ENCODE peak calls at places on chromosomes 11 and 22, in four cellular contexts. J is HCT116, Z is IMR-90, P is neuronal stem cell. R is an unnamed sample.
A peak's percentile ranks its signal among the peaks of the same experiment; 100 is the strongest.

GRCh38 chr11:110289472-110289871 is 6.9 kb downstream of the RDX start:
- DNase-seq in J (no peak), Z (no peak), P (no peak), R (no peak)

GRCh38 chr22:45262931-45263789 is 21.6 kb upstream of the UPK3A start:
- DNase-seq in J (no peak), Z (no peak), P (no peak), R (no peak)

GRCh38 chr22:39431821-39432251 is 25.0 kb upstream of the MGAT3 start:
- DNase-seq in J (no peak), Z (peak; percentile 34), P (no peak), R (no peak)

GRCh38 chr22:41341990-41342389 is 39.8 kb upstream of the TEF start:
- DNase-seq in J (no peak), Z (peak; percentile 36), P (no peak), R (no peak)

GRCh38 chr22:36727927-36728488 is 24.5 kb upstream of the CACNG2 start:
- DNase-seq in J (no peak), Z (no peak), P (no peak), R (no peak)

GRCh38 chr11:76270387-76270786 is 64.1 kb upstream of the WNT11 start:
- DNase-seq in J (no peak), Z (no peak), P (no peak), R (no peak)

GRCh38 chr22:36809351-36809750 is 7.5 kb downstream of the PVALB start:
- DNase-seq in J (no peak), Z (no peak), P (no peak), R (no peak)

GRCh38 chr22:20028855-20029549 is 8.1 kb downstream of the TANGO2 start:
- DNase-seq in J (no peak), Z (no peak), P (no peak), R (no peak)

GRCh38 chr11:21928834-21929233 is 264.1 kb upstream of the ANO5 start:
- DNase-seq in J (no peak), Z (no peak), P (no peak), R (no peak)

GRCh38 chr11:121350314-121351046 is 57.9 kb downstream of the SC5D start:
- DNase-seq in J (no peak), Z (no peak), P (no peak), R (no peak)

GRCh38 chr11:128694618-128695481 is 978 bp downstream of the FLI1 start:
- DNase-seq in J (no peak), Z (no peak), P (no peak), R (no peak)

GRCh38 chr22:38239101-38239761 is 33.6 kb downstream of the TMEM184B start:
- DNase-seq in J (no peak), Z (peak; percentile 98), P (no peak), R (no peak)

GRCh38 chr22:37485006-37485713 is 1.0 kb downstream of the MFNG start:
- DNase-seq in J (no peak), Z (no peak), P (no peak), R (no peak)

GRCh38 chr11:133052537-133052936 is 479.8 kb downstream of the OPCML start:
- DNase-seq in J (no peak), Z (no peak), P (no peak), R (no peak)

GRCh38 chr11:80668039-80668438 is 1227.2 kb upstream of the TENM4 start:
- DNase-seq in J (no peak), Z (no peak), P (no peak), R (no peak)

GRCh38 chr22:47575291-47575690 is 812.8 kb downstream of the TBC1D22A start:
- DNase-seq in J (no peak), Z (no peak), P (no peak), R (no peak)
- H3K9ac ChIP-seq in J (no peak overlapping the region), Z (no peak overlapping the region), P (no peak overlapping the region), R (no peak overlapping the region)

DNA sequence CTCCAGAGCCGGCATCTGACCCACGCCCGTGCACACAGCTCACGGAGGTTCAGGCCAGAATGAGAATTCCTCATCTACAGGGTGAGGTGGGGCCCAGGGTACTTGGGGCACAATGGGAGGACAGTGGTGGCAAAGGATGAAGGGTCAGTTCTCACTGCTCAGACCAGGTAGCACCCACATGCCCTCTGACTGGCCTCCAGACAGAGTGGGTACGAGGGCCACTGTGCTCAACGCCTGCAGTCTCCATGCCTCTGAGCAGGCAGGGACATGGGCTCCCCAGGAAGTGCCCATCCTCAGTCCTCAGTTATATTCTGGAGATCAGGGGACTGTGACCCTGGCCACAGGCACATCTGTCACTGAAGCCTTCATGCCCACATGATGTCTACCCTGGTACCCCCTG is 13.0 kb upstream of the CDC42BPG start:
- DNase-seq in J (no peak), Z (no peak), P (no peak), R (no peak)
- H3K4me1 ChIP-seq in J (peaks cover 48% of the 10 kb centered on the region), Z (peaks cover 29% of the 10 kb centered on the region), P (peaks cover 5% of the 10 kb centered on the region), R (peaks cover 33% of the 10 kb centered on the region)

DNA sequence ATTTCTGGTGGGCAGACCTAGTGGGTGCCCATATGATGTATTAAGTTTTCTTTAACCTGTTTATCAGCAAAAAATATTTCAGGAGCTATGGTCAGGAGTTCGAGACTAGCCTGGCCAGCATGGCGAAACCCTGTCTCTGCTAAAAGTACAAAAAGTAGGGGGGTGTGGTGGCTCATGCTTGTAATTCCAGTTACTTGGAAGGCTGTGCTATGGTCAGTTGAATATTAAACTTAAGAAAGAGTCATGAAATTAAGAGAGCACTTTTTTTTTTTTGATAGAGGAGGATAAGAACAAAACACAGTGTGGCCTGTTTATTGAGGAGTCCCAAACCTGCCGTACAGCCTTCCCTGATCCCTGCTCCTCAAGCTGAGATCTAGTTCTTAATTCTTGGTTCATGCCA is 29.8 kb downstream of the OR6Q1 start:
- DNase-seq in J (no peak), Z (no peak), P (no peak), R (no peak)
- H3K9ac ChIP-seq in J (no peak overlapping the region), Z (peak overlapping the region; percentile 59), P (no peak overlapping the region), R (no peak overlapping the region)

GRCh38 chr22:33272180-33272579 is 214.0 kb upstream of the SYN3 start:
- DNase-seq in J (no peak), Z (no peak), P (no peak), R (no peak)

GRCh38 chr22:33271390-33272161 is 213.4 kb upstream of the SYN3 start:
- DNase-seq in J (no peak), Z (peak; percentile 13), P (no peak), R (no peak)

GRCh38 chr22:33274941-33275443 is 216.8 kb upstream of the SYN3 start:
- DNase-seq in J (no peak), Z (no peak), P (no peak), R (no peak)

GRCh38 chr22:33272866-33273265 is 214.7 kb upstream of the SYN3 start:
- DNase-seq in J (no peak), Z (no peak), P (no peak), R (no peak)

DNA sequence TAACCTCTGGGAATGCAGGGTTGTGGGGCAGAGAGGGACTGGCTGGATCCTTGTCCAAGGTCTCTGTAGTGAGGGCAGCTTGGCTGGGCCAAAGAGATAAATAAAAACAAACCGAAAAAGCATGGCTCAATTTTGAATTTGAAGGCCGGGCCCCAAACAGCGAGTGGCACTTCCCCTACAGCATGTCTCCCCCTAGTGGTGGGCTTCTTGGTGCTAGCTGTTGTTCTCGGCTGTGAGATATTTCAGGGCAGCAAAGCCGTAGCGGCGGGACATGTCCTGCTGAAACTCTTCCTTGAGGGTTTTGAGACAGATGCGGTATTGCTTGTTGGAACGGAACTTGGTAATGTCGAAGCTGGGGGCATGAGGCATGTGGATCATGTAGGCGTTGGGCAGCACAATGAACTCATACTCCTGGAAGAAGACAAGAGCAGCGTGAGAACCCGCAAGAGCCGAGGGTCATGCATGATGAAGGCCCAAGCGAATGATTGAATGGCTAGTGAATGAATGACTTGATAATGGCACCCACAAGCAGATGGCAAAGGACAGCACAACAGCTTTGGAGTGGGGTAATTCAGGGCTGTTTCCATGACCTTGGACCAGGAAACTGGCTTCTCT is 216.1 kb upstream of the SYN3 start:
- DNase-seq in J (no peak), Z (no peak), P (no peak), R (peak; percentile 23)
- H3K4me1 ChIP-seq in J (no peaks in the 10 kb centered on the region), Z (no peaks in the 10 kb centered on the region), P (no peaks in the 10 kb centered on the region), R (no peaks in the 10 kb centered on the region)

DNA sequence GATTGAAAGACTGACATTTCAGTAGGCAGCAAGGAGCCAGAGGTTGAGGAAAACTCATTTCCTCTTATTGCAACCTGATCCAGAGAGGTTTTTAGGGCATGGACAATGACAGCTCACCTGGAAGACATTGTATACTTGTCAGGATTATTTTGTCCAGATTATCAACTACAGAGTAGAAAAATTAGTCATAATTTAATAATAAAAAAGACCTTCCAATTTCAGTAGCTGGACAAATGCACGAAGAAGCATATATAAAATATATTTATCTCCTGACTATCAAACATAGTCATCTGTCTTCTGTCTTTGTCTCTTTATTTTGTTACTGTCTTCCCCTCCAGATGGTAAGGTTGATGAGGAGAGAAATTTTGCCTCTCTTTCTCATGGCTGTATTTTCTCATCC is 330.6 kb upstream of the RAG2 start:
- DNase-seq in J (no peak), Z (no peak), P (no peak), R (no peak)
- H3K9ac ChIP-seq in J (no peak overlapping the region), Z (no peak overlapping the region), P (no peak overlapping the region), R (no peak overlapping the region)